ENCODE peak calls at places on chromosomes 4 and X, in seven cellular contexts. One of them, this sample, is unnamed.
A peak's percentile ranks its signal among the peaks of the same experiment; 100 is the strongest.

GRCh38 chr4:8682296-8682695 is 89.7 kb downstream of the CPZ start:
- DNase-seq in fibroblast of lung: no peak
- DNase-seq in IMR-90: no peak
- DNase-seq in neural progenitor cell: no peak
- DNase-seq in activated B cell treated with CpG ODN at 0.5 μM for 24 hours: no peak
- DNase-seq in ovary: no peak
- DNase-seq in tibial nerve: no peak
- DNase-seq in this sample: no peak

GRCh38 chr4:111512081-111512774 is 633.0 kb upstream of the FAM241A start:
- DNase-seq in fibroblast of lung: peak; percentile 85
- DNase-seq in IMR-90: peak; percentile 95
- DNase-seq in neural progenitor cell: no peak
- DNase-seq in activated B cell treated with CpG ODN at 0.5 μM for 24 hours: no peak
- DNase-seq in ovary: no peak
- DNase-seq in tibial nerve: no peak
- DNase-seq in this sample: no peak

GRCh38 chr4:102760645-102761477 is at the start of gene MANBA:
- DNase-seq in fibroblast of lung: peak; percentile 70
- DNase-seq in IMR-90: peak; percentile 69
- DNase-seq in neural progenitor cell: peak; percentile 96
- DNase-seq in activated B cell treated with CpG ODN at 0.5 μM for 24 hours: peak; percentile 77
- DNase-seq in ovary: peak; percentile 74
- DNase-seq in tibial nerve: peak; percentile 71
- DNase-seq in this sample: peak; percentile 65

GRCh38 chr4:18945464-18945863 is 923.9 kb upstream of the LCORL start:
- DNase-seq in fibroblast of lung: no peak
- DNase-seq in IMR-90: no peak
- DNase-seq in neural progenitor cell: no peak
- DNase-seq in activated B cell treated with CpG ODN at 0.5 μM for 24 hours: no peak
- DNase-seq in ovary: no peak
- DNase-seq in tibial nerve: no peak
- DNase-seq in this sample: no peak

GRCh38 chr4:122364700-122365404 is 14.0 kb upstream of the ADAD1 start:
- DNase-seq in fibroblast of lung: no peak
- DNase-seq in IMR-90: no peak
- DNase-seq in neural progenitor cell: peak; percentile 16
- DNase-seq in activated B cell treated with CpG ODN at 0.5 μM for 24 hours: no peak
- DNase-seq in ovary: no peak
- DNase-seq in tibial nerve: no peak
- DNase-seq in this sample: no peak

GRCh38 chr4:8333726-8334460 is 64.3 kb downstream of the HTRA3 start:
- DNase-seq in fibroblast of lung: no peak
- DNase-seq in IMR-90: no peak
- DNase-seq in neural progenitor cell: no peak
- DNase-seq in activated B cell treated with CpG ODN at 0.5 μM for 24 hours: no peak
- DNase-seq in ovary: no peak
- DNase-seq in tibial nerve: no peak
- DNase-seq in this sample: no peak

GRCh38 chrX:76550016-76550415 is 122.5 kb downstream of the MAGEE1 start:
- DNase-seq in fibroblast of lung: no peak
- DNase-seq in IMR-90: no peak
- DNase-seq in neural progenitor cell: no peak
- DNase-seq in activated B cell treated with CpG ODN at 0.5 μM for 24 hours: no peak
- DNase-seq in ovary: no peak
- DNase-seq in tibial nerve: no peak
- DNase-seq in this sample: no peak

GRCh38 chr4:118180776-118181175 is 146.5 kb downstream of the NDST3 start:
- DNase-seq in fibroblast of lung: peak; percentile 33
- DNase-seq in IMR-90: peak; percentile 47
- DNase-seq in neural progenitor cell: no peak
- DNase-seq in activated B cell treated with CpG ODN at 0.5 μM for 24 hours: no peak
- DNase-seq in ovary: no peak
- DNase-seq in tibial nerve: no peak
- DNase-seq in this sample: no peak

GRCh38 chrX:458631-459061 is 71.9 kb upstream of the PPP2R3B start:
- DNase-seq in fibroblast of lung: no peak
- DNase-seq in IMR-90: no peak
- DNase-seq in neural progenitor cell: no peak
- DNase-seq in activated B cell treated with CpG ODN at 0.5 μM for 24 hours: no peak
- DNase-seq in ovary: no peak
- DNase-seq in tibial nerve: no peak
- DNase-seq in this sample: no peak

GRCh38 chr4:7124643-7125442 is 57.0 kb upstream of the GRPEL1 start:
- DNase-seq in fibroblast of lung: peak; percentile 97
- DNase-seq in IMR-90: peak; percentile 95
- DNase-seq in neural progenitor cell: no peak
- DNase-seq in activated B cell treated with CpG ODN at 0.5 μM for 24 hours: no peak
- DNase-seq in ovary: peak; percentile 81
- DNase-seq in tibial nerve: peak; percentile 48
- DNase-seq in this sample: no peak

GRCh38 chrX:115344885-115345653 is 55.6 kb downstream of the LUZP4 start:
- DNase-seq in fibroblast of lung: peak; percentile 97
- DNase-seq in IMR-90: peak; percentile 95
- DNase-seq in neural progenitor cell: peak; percentile 86
- DNase-seq in activated B cell treated with CpG ODN at 0.5 μM for 24 hours: no peak
- DNase-seq in ovary: peak; percentile 94
- DNase-seq in tibial nerve: peak; percentile 68
- DNase-seq in this sample: no peak

GRCh38 chr4:11650801-11651596 is 222.3 kb upstream of the HS3ST1 start:
- DNase-seq in fibroblast of lung: peak; percentile 58
- DNase-seq in IMR-90: peak; percentile 71
- DNase-seq in neural progenitor cell: no peak
- DNase-seq in activated B cell treated with CpG ODN at 0.5 μM for 24 hours: no peak
- DNase-seq in ovary: no peak
- DNase-seq in tibial nerve: no peak
- DNase-seq in this sample: no peak

GRCh38 chrX:143615851-143616250 is 20.1 kb downstream of the SLITRK4 start:
- DNase-seq in fibroblast of lung: no peak
- DNase-seq in IMR-90: no peak
- DNase-seq in neural progenitor cell: no peak
- DNase-seq in activated B cell treated with CpG ODN at 0.5 μM for 24 hours: no peak
- DNase-seq in ovary: no peak
- DNase-seq in tibial nerve: no peak
- DNase-seq in this sample: no peak

GRCh38 chr4:185011408-185011807 is 6.9 kb upstream of the HELT start:
- DNase-seq in fibroblast of lung: no peak
- DNase-seq in IMR-90: no peak
- DNase-seq in neural progenitor cell: peak; percentile 75
- DNase-seq in activated B cell treated with CpG ODN at 0.5 μM for 24 hours: no peak
- DNase-seq in ovary: no peak
- DNase-seq in tibial nerve: no peak
- DNase-seq in this sample: no peak

GRCh38 chrX:103954259-103954658 is 8.2 kb upstream of the TMSB15B start:
- DNase-seq in fibroblast of lung: no peak
- DNase-seq in IMR-90: no peak
- DNase-seq in neural progenitor cell: no peak
- DNase-seq in activated B cell treated with CpG ODN at 0.5 μM for 24 hours: no peak
- DNase-seq in ovary: no peak
- DNase-seq in tibial nerve: no peak
- DNase-seq in this sample: no peak

GRCh38 chr4:164648151-164648848 is 105.6 kb upstream of the SMIM31 start:
- DNase-seq in fibroblast of lung: peak; percentile 21
- DNase-seq in IMR-90: no peak
- DNase-seq in neural progenitor cell: no peak
- DNase-seq in activated B cell treated with CpG ODN at 0.5 μM for 24 hours: no peak
- DNase-seq in ovary: no peak
- DNase-seq in tibial nerve: no peak
- DNase-seq in this sample: no peak

GRCh38 chrX:119640621-119641020 is 34.4 kb upstream of the NKRF start:
- DNase-seq in fibroblast of lung: no peak
- DNase-seq in IMR-90: no peak
- DNase-seq in neural progenitor cell: no peak
- DNase-seq in activated B cell treated with CpG ODN at 0.5 μM for 24 hours: no peak
- DNase-seq in ovary: no peak
- DNase-seq in tibial nerve: no peak
- DNase-seq in this sample: no peak

GRCh38 chrX:112867570-112867969 is 26.9 kb upstream of the AMOT start:
- DNase-seq in fibroblast of lung: no peak
- DNase-seq in IMR-90: no peak
- DNase-seq in neural progenitor cell: peak; percentile 38
- DNase-seq in activated B cell treated with CpG ODN at 0.5 μM for 24 hours: no peak
- DNase-seq in ovary: no peak
- DNase-seq in tibial nerve: no peak
- DNase-seq in this sample: no peak

GRCh38 chr4:108008721-108009120 is 19.0 kb downstream of the HADH start:
- DNase-seq in fibroblast of lung: peak; percentile 61
- DNase-seq in IMR-90: peak; percentile 81
- DNase-seq in neural progenitor cell: no peak
- DNase-seq in activated B cell treated with CpG ODN at 0.5 μM for 24 hours: no peak
- DNase-seq in ovary: no peak
- DNase-seq in tibial nerve: no peak
- DNase-seq in this sample: no peak

GRCh38 chr4:20603671-20604313 is 96.5 kb upstream of the PACRGL start:
- DNase-seq in fibroblast of lung: peak; percentile 73
- DNase-seq in IMR-90: peak; percentile 83
- DNase-seq in neural progenitor cell: no peak
- DNase-seq in activated B cell treated with CpG ODN at 0.5 μM for 24 hours: no peak
- DNase-seq in ovary: no peak
- DNase-seq in tibial nerve: no peak
- DNase-seq in this sample: no peak

GRCh38 chrX:24069877-24070276 is 15.1 kb downstream of the EIF2S3 start:
- DNase-seq in fibroblast of lung: no peak
- DNase-seq in IMR-90: no peak
- DNase-seq in neural progenitor cell: no peak
- DNase-seq in activated B cell treated with CpG ODN at 0.5 μM for 24 hours: no peak
- DNase-seq in ovary: no peak
- DNase-seq in tibial nerve: no peak
- DNase-seq in this sample: no peak

GRCh38 chrX:42495139-42495538 is 282.8 kb downstream of the PPP1R2C start:
- DNase-seq in fibroblast of lung: no peak
- DNase-seq in IMR-90: no peak
- DNase-seq in neural progenitor cell: no peak
- DNase-seq in activated B cell treated with CpG ODN at 0.5 μM for 24 hours: no peak
- DNase-seq in ovary: no peak
- DNase-seq in tibial nerve: no peak
- DNase-seq in this sample: no peak

DNA sequence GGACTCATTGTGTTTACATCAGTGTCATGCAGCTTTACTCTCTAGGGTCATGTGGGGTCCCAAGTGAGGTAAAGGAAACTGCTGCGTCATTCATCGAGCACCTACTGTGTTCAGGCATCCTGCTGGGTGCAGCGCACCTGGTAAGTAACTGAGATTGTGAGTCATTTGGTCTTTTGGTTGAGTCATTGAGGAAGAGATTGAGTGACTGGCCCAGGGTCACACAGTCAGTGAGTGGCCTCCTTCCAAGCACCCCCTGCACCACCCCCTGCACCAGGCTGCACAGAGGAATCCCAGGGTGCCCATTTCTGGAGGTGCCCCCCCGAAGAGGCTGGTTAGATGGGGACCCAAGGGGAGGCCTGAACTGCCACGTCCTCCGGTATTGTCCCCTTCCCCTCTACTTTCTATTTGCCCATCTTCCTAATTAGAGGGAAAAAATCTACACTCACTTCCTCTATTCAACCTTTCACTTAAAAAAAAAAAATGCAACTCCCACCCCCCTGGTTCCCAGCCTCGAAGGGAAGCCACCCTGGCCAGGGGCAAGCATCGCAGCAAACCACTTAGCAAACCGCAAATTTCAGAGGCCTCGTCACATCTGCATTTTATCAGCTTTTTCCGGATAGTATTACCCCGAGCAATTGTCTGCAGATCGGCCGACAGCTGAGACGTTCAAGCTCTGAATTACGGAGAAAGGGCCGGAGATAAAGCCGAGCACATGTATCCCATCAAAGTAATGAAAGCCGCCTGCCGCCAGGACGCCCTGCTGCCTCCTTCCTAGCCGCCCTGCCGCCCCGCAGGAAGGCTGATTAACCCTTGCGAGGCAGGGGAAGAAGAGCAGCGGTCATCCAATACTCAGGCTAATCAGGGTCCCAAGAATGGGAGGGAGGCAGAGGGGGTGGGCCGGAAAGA is 96.3 kb upstream of the MSX1 start:
- DNase-seq in fibroblast of lung: peak; percentile 49
- DNase-seq in IMR-90: peak; percentile 59
- DNase-seq in neural progenitor cell: peak; percentile 77
- DNase-seq in activated B cell treated with CpG ODN at 0.5 μM for 24 hours: peak; percentile 20
- DNase-seq in ovary: no peak
- DNase-seq in tibial nerve: no peak
- DNase-seq in this sample: no peak
- TF ChIP-seq CTCF in fibroblast of lung: no peak
- TF ChIP-seq CTCF in IMR-90: no peak
- TF ChIP-seq CTCF in neural progenitor cell: no peak
- TF ChIP-seq CTCF in activated B cell treated with CpG ODN at 0.5 μM for 24 hours: no peak
- TF ChIP-seq CTCF in ovary: no peak
- TF ChIP-seq CTCF in tibial nerve: no peak
- TF ChIP-seq CTCF in this sample: no peak

DNA sequence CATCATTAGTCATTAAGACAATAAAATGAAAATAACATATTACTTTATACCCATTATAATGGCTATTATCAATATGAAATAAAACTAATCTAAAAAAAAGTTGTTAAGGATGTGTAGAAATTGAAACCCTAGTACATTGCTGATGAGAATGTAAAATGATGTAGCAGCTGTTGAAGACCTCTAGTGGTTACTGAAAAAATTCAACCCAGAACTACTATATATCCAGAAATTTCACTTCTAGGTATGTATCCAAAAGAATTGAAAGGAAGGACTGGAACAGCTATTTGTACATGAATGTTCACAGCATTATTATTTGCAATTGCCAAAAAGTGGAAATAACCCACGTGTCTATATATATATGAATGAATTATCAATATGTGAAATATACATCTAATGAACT is 180.3 kb upstream of the KLHL4 start:
- DNase-seq in fibroblast of lung: no peak
- DNase-seq in IMR-90: no peak
- DNase-seq in neural progenitor cell: no peak
- DNase-seq in activated B cell treated with CpG ODN at 0.5 μM for 24 hours: no peak
- DNase-seq in ovary: no peak
- DNase-seq in tibial nerve: no peak
- DNase-seq in this sample: no peak
- TF ChIP-seq CTCF in fibroblast of lung: no peak
- TF ChIP-seq CTCF in IMR-90: no peak
- TF ChIP-seq CTCF in neural progenitor cell: peak; percentile 12
- TF ChIP-seq CTCF in activated B cell treated with CpG ODN at 0.5 μM for 24 hours: no peak
- TF ChIP-seq CTCF in ovary: no peak
- TF ChIP-seq CTCF in tibial nerve: no peak
- TF ChIP-seq CTCF in this sample: no peak

GRCh38 chrX:64202808-64203320 is 2.6 kb downstream of the AMER1 start:
- DNase-seq in fibroblast of lung: no peak
- DNase-seq in IMR-90: peak; percentile 16
- DNase-seq in neural progenitor cell: no peak
- DNase-seq in activated B cell treated with CpG ODN at 0.5 μM for 24 hours: no peak
- DNase-seq in ovary: no peak
- DNase-seq in tibial nerve: no peak
- DNase-seq in this sample: no peak
- TF ChIP-seq CTCF in fibroblast of lung: no peak
- TF ChIP-seq CTCF in IMR-90: no peak
- TF ChIP-seq CTCF in neural progenitor cell: no peak
- TF ChIP-seq CTCF in activated B cell treated with CpG ODN at 0.5 μM for 24 hours: no peak
- TF ChIP-seq CTCF in ovary: no peak
- TF ChIP-seq CTCF in tibial nerve: no peak
- TF ChIP-seq CTCF in this sample: no peak

DNA sequence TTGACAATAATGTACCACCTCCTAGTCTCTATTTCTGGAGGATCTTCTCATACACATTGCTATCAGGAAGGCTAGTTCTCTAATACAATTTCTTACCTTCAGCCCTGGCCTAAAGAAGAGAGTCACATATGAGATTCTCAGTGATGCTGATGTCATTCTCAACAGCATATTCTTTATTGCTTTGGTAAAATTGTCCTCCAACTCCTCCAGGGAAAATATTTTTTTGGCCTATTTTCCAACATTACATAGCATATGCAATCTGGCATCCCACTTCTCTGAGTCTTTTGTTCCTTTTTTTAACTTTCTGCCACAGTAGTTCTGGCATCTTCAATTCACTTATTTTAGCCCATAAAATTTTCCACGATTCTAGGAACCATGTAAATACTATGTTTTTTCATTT is 2363.1 kb downstream of the ARAP2 start:
- DNase-seq in fibroblast of lung: no peak
- DNase-seq in IMR-90: no peak
- DNase-seq in neural progenitor cell: no peak
- DNase-seq in activated B cell treated with CpG ODN at 0.5 μM for 24 hours: no peak
- DNase-seq in ovary: no peak
- DNase-seq in tibial nerve: no peak
- DNase-seq in this sample: no peak
- TF ChIP-seq CTCF in fibroblast of lung: no peak
- TF ChIP-seq CTCF in IMR-90: no peak
- TF ChIP-seq CTCF in neural progenitor cell: no peak
- TF ChIP-seq CTCF in activated B cell treated with CpG ODN at 0.5 μM for 24 hours: no peak
- TF ChIP-seq CTCF in ovary: no peak
- TF ChIP-seq CTCF in tibial nerve: no peak
- TF ChIP-seq CTCF in this sample: no peak

This sample was measured in D721Med.